ENCODE peak calls at places on chromosome 3, in six cellular contexts. E is activated CD8-positive, alpha-beta memory T cell treated with anti-CD3 and anti-CD28 coated beads, Interleukin-2, amount 10 ng/mL, durations not matched to agents 7 days and 5 days; G is GDM1; V is cortex of kidney; Z is Right ventricle myocardium superior; H is iris pigment epithelial cell. F is an unnamed sample.

GRCh38 chr3:119555929-119556328 is 3.5 kb downstream of the CD80 start:
- DNase-seq in G (no peak), V (no peak), Z (no peak), H (no peak), E (no peak), F (no peak)

GRCh38 chr3:101249512-101249911 is 70.9 kb downstream of the IMPG2 start:
- DNase-seq in V (no peak), Z (no peak), G (no peak), E (no peak), H (no peak), F (no peak)

GRCh38 chr3:134795776-134796312 is 784 bp downstream of the EPHB1 start:
- DNase-seq in H (peak), Z (no peak), V (no peak), E (no peak), G (no peak), F (no peak)

GRCh38 chr3:14285526-14285925 is 106.9 kb downstream of the LSM3 start:
- DNase-seq in G (no peak), Z (no peak), V (no peak), E (no peak), H (no peak), F (no peak)

GRCh38 chr3:20250786-20251185 is 64.8 kb upstream of the SGO1 start:
- DNase-seq in H (no peak), Z (no peak), G (no peak), V (no peak), E (no peak), F (no peak)

GRCh38 chr3:5231067-5231466 is 43.6 kb downstream of the EDEM1 start:
- DNase-seq in V (no peak), Z (no peak), G (no peak), H (no peak), E (no peak), F (no peak)

GRCh38 chr3:180390313-180390712 is 211.7 kb upstream of the TTC14 start:
- DNase-seq in V (no peak), G (no peak), Z (no peak), E (no peak), H (no peak), F (no peak)

GRCh38 chr3:8784676-8785435 is 15.4 kb upstream of the OXTR start:
- DNase-seq in V (no peak), Z (no peak), E (no peak), G (no peak), H (no peak), F (no peak)

GRCh38 chr3:189316296-189317019 is 144.7 kb downstream of the TPRG1 start:
- DNase-seq in Z (no peak), E (no peak), H (no peak), G (no peak), V (no peak), F (no peak)

GRCh38 chr3:123706871-123707270 is 122.0 kb upstream of the HACD2 start:
- DNase-seq in V (no peak), G (no peak), Z (no peak), E (no peak), H (peak), F (no peak)

GRCh38 chr3:77815467-77815866 is 775.6 kb downstream of the ROBO2 start:
- DNase-seq in G (no peak), H (no peak), E (no peak), Z (no peak), V (no peak), F (no peak)

GRCh38 chr3:144586382-144586781 is 614.8 kb downstream of the DIPK2A start:
- DNase-seq in G (peak), E (no peak), V (no peak), H (peak), Z (no peak), F (no peak)

GRCh38 chr3:31462050-31462569 is 70.6 kb upstream of the STT3B start:
- DNase-seq in E (no peak), V (no peak), H (peak), G (peak), Z (no peak), F (peak)

GRCh38 chr3:64908292-64908691 is 220.5 kb upstream of the ADAMTS9 start:
- DNase-seq in E (no peak), G (no peak), H (peak), Z (no peak), V (no peak), F (no peak)

GRCh38 chr3:154122912-154123559 is 1.8 kb downstream of the ARHGEF26 start:
- DNase-seq in V (no peak), H (peak), Z (no peak), G (no peak), E (no peak), F (no peak)

GRCh38 chr3:62585861-62586260 is 212.5 kb upstream of the FEZF2 start:
- DNase-seq in E (no peak), H (no peak), Z (no peak), V (no peak), G (no peak), F (no peak)

GRCh38 chr3:72700106-72700505 is 148.1 kb downstream of the SHQ1 start:
- DNase-seq in V (no peak), Z (no peak), E (no peak), G (no peak), H (no peak), F (no peak)

GRCh38 chr3:111605016-111605415 is 9.9 kb upstream of the ZBED2 start:
- DNase-seq in V (no peak), Z (no peak), H (peak), E (no peak), G (no peak), F (no peak)

GRCh38 chr3:108301695-108302404 is 5.5 kb downstream of the HHLA2 start:
- DNase-seq in Z (no peak), V (no peak), E (peak), H (no peak), G (no peak), F (no peak)

GRCh38 chr3:60188803-60189202 is 1062.4 kb downstream of the FHIT start:
- DNase-seq in V (no peak), H (no peak), G (no peak), Z (no peak), E (no peak), F (no peak)

GRCh38 chr3:122893754-122894668 is 99.1 kb downstream of the SLC49A4 start:
- DNase-seq in V (no peak), G (no peak), E (no peak), Z (peak), H (no peak), F (no peak)

GRCh38 chr3:31369637-31370036 is 163.1 kb upstream of the STT3B start:
- DNase-seq in V (no peak), H (peak), G (no peak), Z (no peak), E (no peak), F (no peak)

F was measured in GM12892.